ENCODE peak calls at places on chromosomes 4 and X, in six cellular contexts. L is GM13977, A is type B pancreatic cell, V is H4, S is amygdala, F is Daoy. K is an unnamed sample.

GRCh38 chr4:766152-766515 is 59.8 kb downstream of the CPLX1 start:
- DNase-seq in L (no peak), A (no peak), V (no peak), S (no peak), F (no peak), K (no peak)

GRCh38 chrX:68186552-68187262 is 246.6 kb downstream of the OPHN1 start:
- DNase-seq in L (no peak), A (no peak), V (no peak), S (no peak), F (peak), K (no peak)

GRCh38 chrX:2828404-2829065 is at the start of gene GYG2:
- DNase-seq in L (no peak), A (peak), V (peak), S (no peak), F (peak), K (no peak)

GRCh38 chr4:26342328-26343040 is 21.7 kb downstream of the RBPJ start:
- DNase-seq in L (no peak), A (no peak), V (peak), S (no peak), F (peak), K (peak)

GRCh38 chr4:89217594-89217993 is 90.0 kb downstream of the GPRIN3 start:
- DNase-seq in L (no peak), A (no peak), V (no peak), S (no peak), F (no peak), K (no peak)

GRCh38 chr4:155690044-155690837 is 23.6 kb downstream of the GUCY1A1 start:
- DNase-seq in L (no peak), A (no peak), V (no peak), S (no peak), F (no peak), K (no peak)

GRCh38 chr4:82774711-82775171 is 23.9 kb downstream of the SCD5 start:
- DNase-seq in L (no peak), A (no peak), V (no peak), S (peak), F (no peak), K (no peak)

GRCh38 chr4:94995684-94996394 is 238.1 kb downstream of the BMPR1B start:
- DNase-seq in L (no peak), A (no peak), V (peak), S (peak), F (peak), K (no peak)

GRCh38 chr4:54509057-54509456 is 148.7 kb upstream of the KIT start:
- DNase-seq in L (no peak), A (no peak), V (no peak), S (no peak), F (no peak), K (no peak)